ENCODE peak calls at places on chromosomes 6 and 20, in ten cellular contexts. One of them, this sample, is unnamed.

GRCh38 chr6:147586044-147586443 is 77.6 kb downstream of the SAMD5 start:
- DNase-seq in erythroblast: no peak
- DNase-seq in Peyer's patch: no peak
- DNase-seq in prostate gland: peak
- DNase-seq in ovary: peak
- DNase-seq in IMR-90: peak
- DNase-seq in breast epithelium: no peak
- DNase-seq in uterus: peak
- DNase-seq in A549: no peak
- DNase-seq in lower leg skin: no peak
- DNase-seq in this sample: no peak

GRCh38 chr20:3745686-3746173 is 13.2 kb downstream of the HSPA12B start:
- DNase-seq in erythroblast: no peak
- DNase-seq in Peyer's patch: no peak
- DNase-seq in prostate gland: no peak
- DNase-seq in ovary: no peak
- DNase-seq in IMR-90: no peak
- DNase-seq in breast epithelium: no peak
- DNase-seq in uterus: no peak
- DNase-seq in A549: no peak
- DNase-seq in lower leg skin: no peak
- DNase-seq in this sample: no peak

GRCh38 chr20:43667341-43668132 is 623 bp downstream of the MYBL2 start:
- DNase-seq in erythroblast: peak
- DNase-seq in Peyer's patch: no peak
- DNase-seq in prostate gland: no peak
- DNase-seq in ovary: no peak
- DNase-seq in IMR-90: no peak
- DNase-seq in breast epithelium: no peak
- DNase-seq in uterus: no peak
- DNase-seq in A549: peak
- DNase-seq in lower leg skin: no peak
- DNase-seq in this sample: peak

GRCh38 chr20:63492518-63492917 is 6.4 kb downstream of the EEF1A2 start:
- DNase-seq in erythroblast: no peak
- DNase-seq in Peyer's patch: no peak
- DNase-seq in prostate gland: no peak
- DNase-seq in ovary: no peak
- DNase-seq in IMR-90: no peak
- DNase-seq in breast epithelium: no peak
- DNase-seq in uterus: no peak
- DNase-seq in A549: no peak
- DNase-seq in lower leg skin: no peak
- DNase-seq in this sample: no peak

GRCh38 chr6:11021003-11021402 is 23.1 kb downstream of the ELOVL2 start:
- DNase-seq in erythroblast: no peak
- DNase-seq in Peyer's patch: no peak
- DNase-seq in prostate gland: no peak
- DNase-seq in ovary: no peak
- DNase-seq in IMR-90: no peak
- DNase-seq in breast epithelium: no peak
- DNase-seq in uterus: no peak
- DNase-seq in A549: no peak
- DNase-seq in lower leg skin: no peak
- DNase-seq in this sample: no peak

GRCh38 chr6:39665871-39666270 is 59.3 kb downstream of the KIF6 start:
- DNase-seq in erythroblast: no peak
- DNase-seq in Peyer's patch: no peak
- DNase-seq in prostate gland: no peak
- DNase-seq in ovary: no peak
- DNase-seq in IMR-90: peak
- DNase-seq in breast epithelium: no peak
- DNase-seq in uterus: no peak
- DNase-seq in A549: no peak
- DNase-seq in lower leg skin: no peak
- DNase-seq in this sample: no peak

GRCh38 chr6:80348263-80348662 is 241.8 kb downstream of the BCKDHB start:
- DNase-seq in erythroblast: no peak
- DNase-seq in Peyer's patch: no peak
- DNase-seq in prostate gland: no peak
- DNase-seq in ovary: no peak
- DNase-seq in IMR-90: peak
- DNase-seq in breast epithelium: no peak
- DNase-seq in uterus: no peak
- DNase-seq in A549: no peak
- DNase-seq in lower leg skin: no peak
- DNase-seq in this sample: no peak

GRCh38 chr6:55694148-55694547 is 115.2 kb upstream of the HMGCLL1 start:
- DNase-seq in erythroblast: no peak
- DNase-seq in Peyer's patch: no peak
- DNase-seq in prostate gland: no peak
- DNase-seq in ovary: no peak
- DNase-seq in IMR-90: peak
- DNase-seq in breast epithelium: no peak
- DNase-seq in uterus: no peak
- DNase-seq in A549: peak
- DNase-seq in lower leg skin: no peak
- DNase-seq in this sample: no peak

GRCh38 chr6:16523550-16524379 is 237.5 kb downstream of the ATXN1 start:
- DNase-seq in erythroblast: no peak
- DNase-seq in Peyer's patch: no peak
- DNase-seq in prostate gland: no peak
- DNase-seq in ovary: no peak
- DNase-seq in IMR-90: peak
- DNase-seq in breast epithelium: no peak
- DNase-seq in uterus: no peak
- DNase-seq in A549: no peak
- DNase-seq in lower leg skin: no peak
- DNase-seq in this sample: no peak

GRCh38 chr6:111676383-111676782 is 70.7 kb upstream of the TRAF3IP2 start:
- DNase-seq in erythroblast: no peak
- DNase-seq in Peyer's patch: no peak
- DNase-seq in prostate gland: no peak
- DNase-seq in ovary: no peak
- DNase-seq in IMR-90: no peak
- DNase-seq in breast epithelium: no peak
- DNase-seq in uterus: no peak
- DNase-seq in A549: no peak
- DNase-seq in lower leg skin: no peak
- DNase-seq in this sample: no peak

GRCh38 chr20:2054911-2055310 is 46.7 kb upstream of the STK35 start:
- DNase-seq in erythroblast: no peak
- DNase-seq in Peyer's patch: no peak
- DNase-seq in prostate gland: no peak
- DNase-seq in ovary: no peak
- DNase-seq in IMR-90: no peak
- DNase-seq in breast epithelium: no peak
- DNase-seq in uterus: no peak
- DNase-seq in A549: no peak
- DNase-seq in lower leg skin: no peak
- DNase-seq in this sample: no peak

GRCh38 chr6:9502991-9503761 is 911.7 kb downstream of the TFAP2A start:
- DNase-seq in erythroblast: no peak
- DNase-seq in Peyer's patch: no peak
- DNase-seq in prostate gland: no peak
- DNase-seq in ovary: no peak
- DNase-seq in IMR-90: peak
- DNase-seq in breast epithelium: no peak
- DNase-seq in uterus: no peak
- DNase-seq in A549: peak
- DNase-seq in lower leg skin: no peak
- DNase-seq in this sample: no peak

GRCh38 chr20:44691424-44692423 is 23.4 kb upstream of the CCN5 start:
- DNase-seq in erythroblast: no peak
- DNase-seq in Peyer's patch: no peak
- DNase-seq in prostate gland: no peak
- DNase-seq in ovary: no peak
- DNase-seq in IMR-90: no peak
- DNase-seq in breast epithelium: no peak
- DNase-seq in uterus: peak
- DNase-seq in A549: no peak
- DNase-seq in lower leg skin: peak
- DNase-seq in this sample: no peak

GRCh38 chr6:44228031-44228430 is 4.6 kb downstream of the SLC29A1 start:
- DNase-seq in erythroblast: no peak
- DNase-seq in Peyer's patch: no peak
- DNase-seq in prostate gland: no peak
- DNase-seq in ovary: no peak
- DNase-seq in IMR-90: no peak
- DNase-seq in breast epithelium: no peak
- DNase-seq in uterus: no peak
- DNase-seq in A549: no peak
- DNase-seq in lower leg skin: no peak
- DNase-seq in this sample: no peak

GRCh38 chr20:47792021-47792618 is 6.8 kb upstream of the SULF2 start:
- DNase-seq in erythroblast: no peak
- DNase-seq in Peyer's patch: no peak
- DNase-seq in prostate gland: peak
- DNase-seq in ovary: peak
- DNase-seq in IMR-90: peak
- DNase-seq in breast epithelium: peak
- DNase-seq in uterus: peak
- DNase-seq in A549: peak
- DNase-seq in lower leg skin: peak
- DNase-seq in this sample: no peak

GRCh38 chr20:53829086-53829703 is 235.6 kb upstream of the ZNF217 start:
- DNase-seq in erythroblast: peak
- DNase-seq in Peyer's patch: no peak
- DNase-seq in prostate gland: no peak
- DNase-seq in ovary: no peak
- DNase-seq in IMR-90: peak
- DNase-seq in breast epithelium: no peak
- DNase-seq in uterus: no peak
- DNase-seq in A549: peak
- DNase-seq in lower leg skin: no peak
- DNase-seq in this sample: no peak

GRCh38 chr20:58676161-58676560 is 16.4 kb upstream of the NPEPL1 start:
- DNase-seq in erythroblast: no peak
- DNase-seq in Peyer's patch: no peak
- DNase-seq in prostate gland: no peak
- DNase-seq in ovary: no peak
- DNase-seq in IMR-90: no peak
- DNase-seq in breast epithelium: no peak
- DNase-seq in uterus: no peak
- DNase-seq in A549: no peak
- DNase-seq in lower leg skin: no peak
- DNase-seq in this sample: no peak
- TF ChIP-seq POLR2A in erythroblast: no peak
- TF ChIP-seq POLR2A in Peyer's patch: no peak
- TF ChIP-seq POLR2A in prostate gland: no peak
- TF ChIP-seq POLR2A in ovary: no peak
- TF ChIP-seq POLR2A in IMR-90: no peak
- TF ChIP-seq POLR2A in breast epithelium: no peak
- TF ChIP-seq POLR2A in uterus: no peak
- TF ChIP-seq POLR2A in A549: no peak
- TF ChIP-seq POLR2A in lower leg skin: no peak
- TF ChIP-seq POLR2A in this sample: no peak

GRCh38 chr20:17966432-17967312 is 1.9 kb downstream of the SNX5 start:
- DNase-seq in erythroblast: peak
- DNase-seq in Peyer's patch: no peak
- DNase-seq in prostate gland: no peak
- DNase-seq in ovary: no peak
- DNase-seq in IMR-90: peak
- DNase-seq in breast epithelium: no peak
- DNase-seq in uterus: no peak
- DNase-seq in A549: peak
- DNase-seq in lower leg skin: no peak
- DNase-seq in this sample: no peak

GRCh38 chr20:17967595-17968365 is 814 bp downstream of the SNX5 start:
- DNase-seq in erythroblast: peak
- DNase-seq in Peyer's patch: no peak
- DNase-seq in prostate gland: peak
- DNase-seq in ovary: no peak
- DNase-seq in IMR-90: peak
- DNase-seq in breast epithelium: peak
- DNase-seq in uterus: no peak
- DNase-seq in A549: no peak
- DNase-seq in lower leg skin: peak
- DNase-seq in this sample: no peak

GRCh38 chr20:17969884-17970409 is 1.1 kb downstream of the MGME1 start:
- DNase-seq in erythroblast: peak
- DNase-seq in Peyer's patch: peak
- DNase-seq in prostate gland: peak
- DNase-seq in ovary: no peak
- DNase-seq in IMR-90: peak
- DNase-seq in breast epithelium: no peak
- DNase-seq in uterus: no peak
- DNase-seq in A549: no peak
- DNase-seq in lower leg skin: peak
- DNase-seq in this sample: peak

GRCh38 chr20:17969276-17969883 is 562 bp downstream of the MGME1 start:
- DNase-seq in erythroblast: peak
- DNase-seq in Peyer's patch: no peak
- DNase-seq in prostate gland: peak
- DNase-seq in ovary: no peak
- DNase-seq in IMR-90: no peak
- DNase-seq in breast epithelium: no peak
- DNase-seq in uterus: no peak
- DNase-seq in A549: peak
- DNase-seq in lower leg skin: no peak
- DNase-seq in this sample: no peak

GRCh38 chr20:17968366-17969275 is at the start of the genes MGME1 and SNX5:
- DNase-seq in erythroblast: peak
- DNase-seq in Peyer's patch: peak
- DNase-seq in prostate gland: peak
- DNase-seq in ovary: peak
- DNase-seq in IMR-90: peak
- DNase-seq in breast epithelium: peak
- DNase-seq in uterus: peak
- DNase-seq in A549: peak
- DNase-seq in lower leg skin: peak
- DNase-seq in this sample: peak
- TF ChIP-seq POLR2A in erythroblast: peak
- TF ChIP-seq POLR2A in Peyer's patch: peak
- TF ChIP-seq POLR2A in prostate gland: peak
- TF ChIP-seq POLR2A in ovary: no peak
- TF ChIP-seq POLR2A in IMR-90: peak
- TF ChIP-seq POLR2A in breast epithelium: peak
- TF ChIP-seq POLR2A in uterus: peak
- TF ChIP-seq POLR2A in A549: peak
- TF ChIP-seq POLR2A in lower leg skin: no peak
- TF ChIP-seq POLR2A in this sample: peak

DNA sequence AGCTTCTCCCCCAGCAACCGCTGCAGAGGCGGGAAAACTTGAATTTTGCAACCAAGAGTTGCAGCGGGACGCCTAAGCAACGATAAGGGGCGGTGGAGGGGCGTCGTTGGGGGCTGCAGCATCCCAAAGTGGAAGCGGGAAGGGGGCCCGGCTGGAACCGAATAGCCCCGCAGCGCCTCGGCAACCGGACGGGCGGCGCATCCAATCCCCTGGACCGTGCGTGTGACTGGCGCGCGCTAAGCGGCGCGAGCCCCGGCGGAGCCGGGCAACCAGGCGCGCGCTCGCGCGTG is 670 bp upstream of the PARD6B start:
- DNase-seq in erythroblast: no peak
- DNase-seq in Peyer's patch: no peak
- DNase-seq in prostate gland: no peak
- DNase-seq in ovary: no peak
- DNase-seq in IMR-90: no peak
- DNase-seq in breast epithelium: no peak
- DNase-seq in uterus: no peak
- DNase-seq in A549: no peak
- DNase-seq in lower leg skin: no peak
- DNase-seq in this sample: no peak
- TF ChIP-seq POLR2A in erythroblast: no peak
- TF ChIP-seq POLR2A in Peyer's patch: peak
- TF ChIP-seq POLR2A in prostate gland: peak
- TF ChIP-seq POLR2A in ovary: no peak
- TF ChIP-seq POLR2A in IMR-90: no peak
- TF ChIP-seq POLR2A in breast epithelium: peak
- TF ChIP-seq POLR2A in uterus: no peak
- TF ChIP-seq POLR2A in A549: peak
- TF ChIP-seq POLR2A in lower leg skin: no peak
- TF ChIP-seq POLR2A in this sample: no peak

GRCh38 chr6:169722362-169723199 is 1.7 kb downstream of the PHF10 start:
- DNase-seq in erythroblast: peak
- DNase-seq in Peyer's patch: peak
- DNase-seq in prostate gland: peak
- DNase-seq in ovary: peak
- DNase-seq in IMR-90: peak
- DNase-seq in breast epithelium: peak
- DNase-seq in uterus: peak
- DNase-seq in A549: peak
- DNase-seq in lower leg skin: peak
- DNase-seq in this sample: no peak
- TF ChIP-seq POLR2A in erythroblast: no peak
- TF ChIP-seq POLR2A in Peyer's patch: no peak
- TF ChIP-seq POLR2A in prostate gland: peak
- TF ChIP-seq POLR2A in ovary: no peak
- TF ChIP-seq POLR2A in IMR-90: peak
- TF ChIP-seq POLR2A in breast epithelium: no peak
- TF ChIP-seq POLR2A in uterus: no peak
- TF ChIP-seq POLR2A in A549: no peak
- TF ChIP-seq POLR2A in lower leg skin: no peak
- TF ChIP-seq POLR2A in this sample: no peak